ENCODE peak calls at places on chromosomes 2 and 18, in four cellular contexts. One of them, this sample, is unnamed.

GRCh38 chr2:195029804-195030654 is 627.0 kb upstream of the SLC39A10 start:
- DNase-seq in endodermal cell: no peak
- DNase-seq in nephron progenitor cell: no peak
- DNase-seq in kidney epithelial cell: no peak
- DNase-seq in this sample: no peak

GRCh38 chr2:197677483-197677882 is 2.1 kb upstream of the RFTN2 start:
- DNase-seq in endodermal cell: no peak
- DNase-seq in nephron progenitor cell: no peak
- DNase-seq in kidney epithelial cell: no peak
- DNase-seq in this sample: no peak

GRCh38 chr18:8747440-8747937 is 42.1 kb downstream of the MTCL1 start:
- DNase-seq in endodermal cell: no peak
- DNase-seq in nephron progenitor cell: no peak
- DNase-seq in kidney epithelial cell: peak; percentile 92
- DNase-seq in this sample: no peak

GRCh38 chr18:79507076-79507545 is 111.4 kb downstream of the NFATC1 start:
- DNase-seq in endodermal cell: peak; percentile 84
- DNase-seq in nephron progenitor cell: peak; percentile 41
- DNase-seq in kidney epithelial cell: no peak
- DNase-seq in this sample: peak; percentile 43

GRCh38 chr2:205879362-205879761 is 197.1 kb downstream of the NRP2 start:
- DNase-seq in endodermal cell: no peak
- DNase-seq in nephron progenitor cell: no peak
- DNase-seq in kidney epithelial cell: no peak
- DNase-seq in this sample: no peak

GRCh38 chr2:132804045-132804444 is 134.0 kb upstream of the LYPD1 start:
- DNase-seq in endodermal cell: no peak
- DNase-seq in nephron progenitor cell: no peak
- DNase-seq in kidney epithelial cell: peak; percentile 41
- DNase-seq in this sample: no peak

GRCh38 chr2:84435331-84436081 is 23.6 kb downstream of the SUCLG1 start:
- DNase-seq in endodermal cell: no peak
- DNase-seq in nephron progenitor cell: no peak
- DNase-seq in kidney epithelial cell: no peak
- DNase-seq in this sample: no peak

GRCh38 chr2:16633632-16634430 is 31.8 kb downstream of the CYRIA start:
- DNase-seq in endodermal cell: no peak
- DNase-seq in nephron progenitor cell: no peak
- DNase-seq in kidney epithelial cell: peak; percentile 67
- DNase-seq in this sample: no peak

GRCh38 chr2:85584354-85584856 is at the start of gene VAMP5:
- DNase-seq in endodermal cell: no peak
- DNase-seq in nephron progenitor cell: no peak
- DNase-seq in kidney epithelial cell: no peak
- DNase-seq in this sample: no peak

GRCh38 chr18:75125359-75126331 is 83.3 kb downstream of the PTGR3 start:
- DNase-seq in endodermal cell: peak; percentile 79
- DNase-seq in nephron progenitor cell: no peak
- DNase-seq in kidney epithelial cell: no peak
- DNase-seq in this sample: no peak

GRCh38 chr2:26039603-26040367 is 5.9 kb downstream of the RAB10 start:
- DNase-seq in endodermal cell: peak; percentile 16
- DNase-seq in nephron progenitor cell: no peak
- DNase-seq in kidney epithelial cell: no peak
- DNase-seq in this sample: no peak

GRCh38 chr2:134375935-134376334 is 122.1 kb downstream of the MGAT5 start:
- DNase-seq in endodermal cell: peak; percentile 58
- DNase-seq in nephron progenitor cell: peak; percentile 8
- DNase-seq in kidney epithelial cell: no peak
- DNase-seq in this sample: no peak
- TF ChIP-seq CTCF in endodermal cell: peak; percentile 66
- TF ChIP-seq CTCF in nephron progenitor cell: no peak
- TF ChIP-seq CTCF in kidney epithelial cell: peak; percentile 28
- TF ChIP-seq CTCF in this sample: no peak

DNA sequence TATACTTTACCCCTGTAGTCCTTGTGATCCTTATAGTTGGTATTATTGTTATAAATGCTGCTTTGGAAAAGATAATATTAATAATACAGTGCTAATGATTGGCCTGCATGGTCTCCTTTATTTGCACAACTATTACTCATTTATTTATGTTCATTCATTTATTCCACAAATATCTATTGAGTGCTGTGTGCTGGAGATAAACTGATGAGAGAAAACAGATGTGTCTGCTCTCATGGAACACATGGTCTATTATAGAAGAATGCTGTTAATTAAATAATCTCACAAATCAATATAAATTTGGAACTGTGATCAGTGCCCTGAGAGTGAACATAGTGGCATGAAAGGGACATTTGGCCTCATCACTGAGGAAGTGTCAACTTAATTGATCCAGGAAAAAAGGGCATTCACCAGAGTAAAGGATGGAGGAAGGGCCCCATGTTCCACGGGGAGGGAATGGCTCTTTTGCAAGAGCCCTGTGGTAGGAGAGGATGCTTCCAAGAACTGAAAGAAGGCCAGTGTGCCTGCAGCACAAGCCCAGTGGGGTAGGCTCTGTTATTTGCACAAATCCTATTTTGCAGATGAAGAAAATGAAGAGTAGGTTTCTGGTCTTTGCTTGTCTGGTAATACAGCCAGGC is 91.5 kb upstream of the STK39 start:
- DNase-seq in endodermal cell: no peak
- DNase-seq in nephron progenitor cell: no peak
- DNase-seq in kidney epithelial cell: no peak
- DNase-seq in this sample: no peak
- TF ChIP-seq CTCF in endodermal cell: no peak
- TF ChIP-seq CTCF in nephron progenitor cell: no peak
- TF ChIP-seq CTCF in kidney epithelial cell: no peak
- TF ChIP-seq CTCF in this sample: no peak

DNA sequence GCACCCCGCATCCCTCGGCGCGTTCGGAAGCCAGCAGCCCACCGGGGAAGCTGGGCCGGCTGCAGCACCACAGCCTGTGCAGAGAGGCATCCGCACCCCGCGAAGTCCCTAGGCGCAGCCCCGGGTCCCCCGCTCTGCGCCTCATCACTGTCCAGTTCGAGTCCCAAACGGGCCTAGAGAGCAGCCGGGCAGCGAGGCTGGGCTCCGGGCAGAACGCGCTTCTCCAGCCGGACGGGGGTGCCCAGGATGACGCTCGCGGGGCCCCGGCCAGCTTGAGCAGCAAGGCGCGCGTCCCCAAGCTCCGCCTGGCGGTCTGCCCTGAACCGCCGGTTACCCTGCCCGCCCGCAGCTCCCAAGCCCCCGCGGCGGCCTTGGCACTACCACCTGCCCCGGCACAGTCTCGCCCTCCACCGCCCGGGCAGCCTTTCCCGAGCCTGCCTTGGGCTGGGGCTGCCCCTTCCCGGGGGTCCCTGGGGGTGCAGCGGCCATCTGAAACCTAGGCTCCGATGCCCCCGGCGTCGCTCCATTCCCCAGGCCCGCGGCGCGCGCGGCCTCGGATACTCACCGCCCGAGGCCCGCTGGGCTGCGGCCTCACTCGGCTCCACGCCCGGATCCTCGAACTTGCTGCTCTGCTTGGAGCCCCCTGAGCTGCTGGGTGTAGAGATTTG is 600 bp downstream of the SLC16A14 start:
- DNase-seq in endodermal cell: peak; percentile 89
- DNase-seq in nephron progenitor cell: peak; percentile 73
- DNase-seq in kidney epithelial cell: no peak
- DNase-seq in this sample: peak; percentile 61
- TF ChIP-seq CTCF in endodermal cell: peak; percentile 65
- TF ChIP-seq CTCF in nephron progenitor cell: no peak
- TF ChIP-seq CTCF in kidney epithelial cell: peak; percentile 10
- TF ChIP-seq CTCF in this sample: no peak

GRCh38 chr2:99765919-99766318 is 276.1 kb upstream of the REV1 start:
- DNase-seq in endodermal cell: no peak
- DNase-seq in nephron progenitor cell: no peak
- DNase-seq in kidney epithelial cell: no peak
- DNase-seq in this sample: no peak

GRCh38 chr2:99762714-99763113 is 272.9 kb upstream of the REV1 start:
- DNase-seq in endodermal cell: no peak
- DNase-seq in nephron progenitor cell: no peak
- DNase-seq in kidney epithelial cell: no peak
- DNase-seq in this sample: no peak

DNA sequence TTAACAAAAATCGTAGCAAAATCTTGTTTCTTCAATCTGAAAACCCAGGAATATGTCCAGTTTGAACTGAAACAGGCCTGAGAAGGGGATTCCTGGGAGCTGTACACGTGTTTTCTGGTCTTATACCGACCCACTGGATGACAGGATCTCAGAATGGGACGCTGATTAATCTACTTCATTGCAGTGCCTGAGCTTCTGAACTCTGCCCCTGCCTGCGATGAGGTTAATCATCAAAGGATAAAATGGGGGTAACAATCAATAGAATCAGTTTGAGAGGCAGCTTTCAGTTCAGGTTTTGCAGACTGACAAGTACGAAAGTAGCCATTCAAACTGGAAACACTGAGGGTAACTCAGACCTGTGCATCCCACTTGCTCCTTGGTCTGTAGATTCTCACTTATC is 273.9 kb upstream of the REV1 start:
- DNase-seq in endodermal cell: no peak
- DNase-seq in nephron progenitor cell: no peak
- DNase-seq in kidney epithelial cell: no peak
- DNase-seq in this sample: no peak
- TF ChIP-seq CTCF in endodermal cell: no peak
- TF ChIP-seq CTCF in nephron progenitor cell: no peak
- TF ChIP-seq CTCF in kidney epithelial cell: no peak
- TF ChIP-seq CTCF in this sample: no peak

GRCh38 chr2:53268086-53268485 is 499.5 kb upstream of the CHAC2 start:
- DNase-seq in endodermal cell: peak; percentile 54
- DNase-seq in nephron progenitor cell: no peak
- DNase-seq in kidney epithelial cell: no peak
- DNase-seq in this sample: no peak
- TF ChIP-seq CTCF in endodermal cell: peak; percentile 63
- TF ChIP-seq CTCF in nephron progenitor cell: no peak
- TF ChIP-seq CTCF in kidney epithelial cell: peak; percentile 22
- TF ChIP-seq CTCF in this sample: no peak

GRCh38 chr2:7655629-7656028 is 738.4 kb downstream of the RNF144A start:
- DNase-seq in endodermal cell: no peak
- DNase-seq in nephron progenitor cell: no peak
- DNase-seq in kidney epithelial cell: no peak
- DNase-seq in this sample: no peak
- TF ChIP-seq CTCF in endodermal cell: no peak
- TF ChIP-seq CTCF in nephron progenitor cell: no peak
- TF ChIP-seq CTCF in kidney epithelial cell: no peak
- TF ChIP-seq CTCF in this sample: no peak